ENCODE peak calls at places on chromosomes 7 and 10, in five cellular contexts. A is RWPE1; H is A549; W is CD4-positive, alpha-beta T cell; Q is nephron progenitor cell. J is an unnamed sample.

GRCh38 chr7:138565071-138565450 is 105.0 kb downstream of the TRIM24 start:
- DNase-seq in A (no peak), Q (no peak), W (no peak), H (no peak), J (no peak)

GRCh38 chr7:47528471-47528870 is 53.4 kb downstream of the TNS3 start:
- DNase-seq in Q (no peak), A (no peak), W (no peak), H (no peak), J (no peak)

GRCh38 chr10:110324201-110324804 is 19.6 kb upstream of the SMNDC1 start:
- DNase-seq in W (no peak), A (no peak), Q (no peak), H (no peak), J (no peak)

GRCh38 chr10:114694062-114694461 is 36.0 kb upstream of the ABLIM1 start:
- DNase-seq in A (no peak), W (no peak), H (no peak), Q (no peak), J (no peak)

GRCh38 chr10:71797533-71798307 is 24.4 kb upstream of the VSIR start:
- DNase-seq in Q (no peak), A (no peak), W (no peak), H (no peak), J (no peak)

GRCh38 chr7:137915266-137915665 is 68.5 kb upstream of the DGKI start:
- DNase-seq in Q (no peak), W (no peak), H (no peak), A (no peak), J (no peak)

GRCh38 chr7:66145404-66145843 is 30.8 kb downstream of the CRCP start:
- DNase-seq in A (no peak), Q (no peak), W (no peak), H (no peak), J (no peak)

GRCh38 chr7:102914585-102914984 is 1.8 kb downstream of the LRRC17 start:
- DNase-seq in H (no peak), A (no peak), W (no peak), Q (peak), J (no peak)

GRCh38 chr10:118408145-118408544 is 66.0 kb upstream of the FAM204A start:
- DNase-seq in A (no peak), Q (no peak), W (no peak), H (no peak), J (no peak)

GRCh38 chr10:69421611-69422308 is 5.0 kb upstream of the TACR2 start:
- DNase-seq in W (no peak), A (no peak), H (no peak), Q (no peak), J (no peak)

GRCh38 chr10:99888623-99889022 is 106.2 kb downstream of the ABCC2 start:
- DNase-seq in Q (no peak), H (no peak), A (no peak), W (no peak), J (no peak)

GRCh38 chr7:633381-634018 is 93.0 kb upstream of the DNAAF5 start:
- DNase-seq in A (no peak), Q (no peak), H (no peak), W (no peak), J (no peak)

GRCh38 chr7:637826-638225 is 88.7 kb upstream of the DNAAF5 start:
- DNase-seq in W (no peak), H (no peak), A (no peak), Q (no peak), J (no peak)

GRCh38 chr7:635227-635626 is 91.3 kb upstream of the DNAAF5 start:
- DNase-seq in Q (no peak), A (no peak), W (no peak), H (no peak), J (no peak)

GRCh38 chr7:638256-639011 is 88.1 kb upstream of the DNAAF5 start:
- DNase-seq in A (no peak), W (no peak), Q (no peak), H (no peak), J (no peak)

GRCh38 chr7:636396-636795 is 90.1 kb upstream of the DNAAF5 start:
- DNase-seq in W (peak), A (no peak), H (peak), Q (no peak), J (no peak)
- TF ChIP-seq CTCF in W (peak), A (no peak), H (peak), Q (no peak), J (no peak)

GRCh38 chr7:75946207-75946855 is 31.4 kb downstream of the POR start:
- DNase-seq in W (no peak), H (no peak), Q (no peak), A (no peak), J (no peak)

GRCh38 chr7:75943864-75944263 is 28.9 kb downstream of the POR start:
- DNase-seq in A (peak), W (no peak), H (no peak), Q (no peak), J (no peak)

GRCh38 chr7:75945297-75946168 is 30.6 kb downstream of the POR start:
- DNase-seq in Q (no peak), H (no peak), W (no peak), A (no peak), J (no peak)

GRCh38 chr7:75948179-75948578 is 33.2 kb downstream of the POR start:
- DNase-seq in Q (no peak), A (no peak), H (no peak), W (no peak), J (no peak)

DNA sequence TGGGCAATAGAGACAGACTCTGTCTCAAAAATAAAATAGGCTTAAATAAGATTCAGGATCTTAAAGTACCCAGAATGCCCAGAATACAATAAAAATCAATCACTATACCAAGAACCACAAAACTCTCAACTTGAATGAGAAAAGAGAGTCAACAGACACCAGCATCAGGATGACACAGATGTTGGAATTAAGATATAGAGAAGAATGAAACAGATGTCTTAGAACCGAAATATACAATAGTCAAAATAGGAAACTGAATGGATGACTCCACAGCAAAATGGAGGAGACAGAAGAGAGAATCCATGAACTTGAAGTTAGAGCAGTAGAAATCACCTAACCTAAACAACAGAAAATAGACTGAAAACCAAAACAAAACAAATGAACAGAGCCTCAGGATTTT is 29.6 kb downstream of the POR start:
- DNase-seq in W (no peak), H (no peak), A (no peak), Q (no peak), J (no peak)
- TF ChIP-seq CTCF in W (no peak), H (no peak), A (no peak), Q (no peak), J (no peak)

GRCh38 chr7:116293139-116293538 is 82.8 kb downstream of the TES start:
- DNase-seq in W (no peak), A (no peak), Q (no peak), H (no peak), J (no peak)

GRCh38 chr7:116291937-116292336 is 81.6 kb downstream of the TES start:
- DNase-seq in W (no peak), H (no peak), A (no peak), Q (no peak), J (no peak)

GRCh38 chr7:116292381-116292780 is 82.0 kb downstream of the TES start:
- DNase-seq in A (no peak), W (no peak), Q (no peak), H (no peak), J (no peak)

GRCh38 chr7:116293633-116294032 is 83.3 kb downstream of the TES start:
- DNase-seq in W (no peak), Q (no peak), H (no peak), A (no peak), J (no peak)

DNA sequence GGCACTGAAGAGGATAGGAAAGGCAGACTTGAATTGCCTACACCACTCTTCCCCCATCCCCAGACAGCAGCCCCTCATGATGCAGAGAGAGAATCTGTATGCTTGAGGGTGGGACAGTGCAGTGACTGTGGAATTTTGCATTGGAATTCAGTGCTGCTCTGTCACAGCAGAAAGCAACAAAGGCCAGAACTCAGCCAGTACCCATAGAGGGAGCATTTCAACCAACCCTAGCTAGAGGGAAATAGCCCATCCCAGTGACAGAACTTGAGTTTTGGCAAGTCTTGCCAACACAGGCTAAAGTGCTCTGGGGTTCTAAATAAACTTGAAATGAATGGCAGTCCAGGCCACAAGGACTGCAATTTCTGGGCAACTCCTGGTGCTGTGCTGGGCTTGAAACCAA is 80.4 kb downstream of the TES start:
- DNase-seq in Q (no peak), H (no peak), A (no peak), W (no peak), J (no peak)
- TF ChIP-seq CTCF in Q (no peak), H (no peak), A (no peak), W (no peak), J (no peak)

GRCh38 chr7:115561341-115562110 is 469.0 kb downstream of the TFEC start:
- DNase-seq in A (no peak), H (no peak), W (no peak), Q (no peak), J (no peak)
- TF ChIP-seq CTCF in A (no peak), H (no peak), W (no peak), Q (no peak), J (no peak)

DNA sequence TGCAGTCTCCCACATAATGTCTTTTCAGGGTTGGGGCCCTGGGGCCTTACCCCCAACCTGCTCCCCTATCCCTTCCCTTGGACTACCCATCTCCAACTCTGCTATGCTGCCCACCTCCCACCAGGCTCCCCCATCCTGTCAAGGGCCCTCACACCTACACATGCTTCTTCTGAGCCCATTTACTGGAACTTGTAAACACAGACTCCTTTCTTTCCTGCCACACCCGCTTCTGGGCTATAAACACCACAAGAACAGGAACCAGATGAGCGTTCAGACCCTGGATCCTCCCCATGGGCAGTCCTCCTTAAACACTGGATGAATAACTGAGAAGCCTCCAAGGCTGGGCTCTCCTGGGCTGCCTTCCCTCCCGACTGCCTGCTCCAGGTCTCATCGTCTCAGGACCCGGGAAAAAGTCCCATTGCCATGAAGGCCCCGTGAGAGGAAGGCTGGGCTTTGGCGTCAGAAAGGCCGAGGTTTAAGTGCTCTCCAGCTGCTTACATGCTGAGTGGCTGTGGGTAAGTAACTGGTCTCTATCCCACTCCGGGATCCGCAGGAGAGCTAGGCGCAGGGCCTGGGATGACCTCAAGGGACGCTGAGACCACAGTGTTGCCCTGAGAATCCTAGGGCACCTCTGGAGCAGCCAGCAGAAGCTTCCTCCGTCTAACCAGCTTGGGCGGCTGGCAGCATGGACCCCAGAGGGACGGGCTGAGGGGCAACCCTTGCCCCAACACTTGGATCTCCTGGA is 15.6 kb upstream of the CRHR2 start:
- DNase-seq in A (no peak), H (no peak), W (no peak), Q (no peak), J (no peak)
- TF ChIP-seq CTCF in A (no peak), H (no peak), W (no peak), Q (no peak), J (no peak)

DNA sequence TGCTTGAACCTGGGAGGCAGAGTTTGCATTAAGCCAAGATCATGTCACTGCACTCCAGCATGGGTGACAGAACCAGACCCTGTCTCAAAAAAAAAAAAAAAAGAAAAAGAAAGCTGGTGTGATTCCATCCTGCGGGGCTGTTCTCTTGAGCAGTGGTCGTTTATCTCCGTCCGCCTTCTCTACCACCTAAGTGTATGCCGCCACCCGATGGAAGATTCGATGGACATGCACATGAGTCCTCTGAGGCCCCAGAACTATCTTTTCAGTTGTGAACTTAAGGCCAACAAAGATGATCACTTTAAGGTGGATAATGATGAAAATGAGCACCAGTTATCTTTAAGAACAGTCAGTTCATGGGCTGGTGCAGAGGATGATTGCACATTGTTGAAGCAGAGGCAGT is 65.7 kb downstream of the ABRAXAS2 start:
- DNase-seq in W (no peak), H (no peak), A (no peak), Q (no peak), J (no peak)
- TF ChIP-seq CTCF in W (no peak), H (no peak), A (no peak), Q (no peak), J (no peak)

GRCh38 chr7:2148189-2148588 is 84.6 kb downstream of the MAD1L1 start:
- DNase-seq in W (no peak), H (no peak), A (no peak), Q (no peak), J (no peak)
- TF ChIP-seq CTCF in W (no peak), H (no peak), A (no peak), Q (no peak), J (peak)

DNA sequence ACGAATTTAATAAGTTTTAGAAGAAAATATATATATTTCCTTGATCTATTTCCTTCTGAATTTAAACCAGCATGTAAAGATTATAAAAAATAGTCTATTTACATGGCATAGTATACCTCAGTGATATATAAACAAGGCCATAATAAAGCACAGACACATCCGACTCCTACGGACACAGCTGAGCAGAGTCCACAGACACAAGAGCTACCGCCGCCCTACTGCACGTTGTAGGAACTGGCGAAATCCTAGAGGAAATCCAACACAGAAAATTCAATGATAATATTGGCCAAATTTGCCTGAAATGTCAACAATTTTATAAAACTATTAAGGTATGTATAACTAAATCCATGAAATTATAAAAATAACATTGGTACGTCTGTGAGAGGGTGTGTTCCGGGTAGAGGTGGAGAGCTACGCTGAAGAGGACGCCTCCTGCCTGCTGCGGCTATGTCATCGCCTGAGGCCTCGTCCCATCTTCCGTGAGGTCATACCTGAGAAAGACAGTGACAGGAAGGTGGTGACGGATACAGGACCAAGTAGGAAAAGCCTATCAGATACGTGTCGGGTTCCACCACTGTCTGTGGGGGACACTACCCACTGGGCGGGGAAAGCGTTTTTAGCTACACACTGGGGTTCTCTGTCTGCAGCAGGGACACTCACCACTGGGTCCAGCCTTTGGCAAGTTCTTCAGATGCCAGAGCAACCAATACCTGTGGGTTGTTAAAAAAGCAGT is 29.3 kb upstream of the NCAPG2 start:
- DNase-seq in A (no peak), Q (no peak), H (no peak), W (no peak), J (no peak)
- TF ChIP-seq CTCF in A (no peak), Q (no peak), H (peak), W (no peak), J (no peak)

J was measured in progenitor cell of endocrine pancreas.